ENCODE peak calls at places on chromosomes 7 and 10, in nine cellular contexts. One of them, this sample, is unnamed. For H3K4me1, the result is how much of the 10 kb centered on the place peaks cover.

GRCh38 chr10:45526309-45526708 is 146.3 kb downstream of the ZFAND4 start:
- DNase-seq in CD8-positive, alpha-beta memory T cell: no peak
- DNase-seq in naive thymus-derived CD4-positive, alpha-beta T cell: no peak
- DNase-seq in osteoblast: no peak
- DNase-seq in astrocyte: no peak
- DNase-seq in aorta: no peak
- DNase-seq in IMR-90: no peak
- DNase-seq in upper lobe of right lung: no peak
- DNase-seq in A549: no peak
- DNase-seq in this sample: no peak

GRCh38 chr10:75097666-75098285 is 13.7 kb upstream of the SAMD8 start:
- DNase-seq in naive thymus-derived CD4-positive, alpha-beta T cell: no peak
- DNase-seq in aorta: no peak
- DNase-seq in osteoblast: peak
- DNase-seq in upper lobe of right lung: no peak
- DNase-seq in astrocyte: no peak
- DNase-seq in IMR-90: peak
- DNase-seq in A549: no peak
- DNase-seq in CD8-positive, alpha-beta memory T cell: no peak
- DNase-seq in this sample: no peak

GRCh38 chr7:75963383-75963995 is 30.9 kb downstream of the TMEM120A start:
- DNase-seq in naive thymus-derived CD4-positive, alpha-beta T cell: no peak
- DNase-seq in IMR-90: no peak
- DNase-seq in aorta: no peak
- DNase-seq in osteoblast: peak
- DNase-seq in A549: no peak
- DNase-seq in CD8-positive, alpha-beta memory T cell: no peak
- DNase-seq in upper lobe of right lung: no peak
- DNase-seq in astrocyte: no peak
- DNase-seq in this sample: no peak

GRCh38 chr7:21507627-21508343 is 35.1 kb upstream of the DNAH11 start:
- DNase-seq in aorta: no peak
- DNase-seq in astrocyte: peak
- DNase-seq in osteoblast: no peak
- DNase-seq in IMR-90: peak
- DNase-seq in upper lobe of right lung: no peak
- DNase-seq in naive thymus-derived CD4-positive, alpha-beta T cell: no peak
- DNase-seq in CD8-positive, alpha-beta memory T cell: peak
- DNase-seq in A549: no peak
- DNase-seq in this sample: no peak

GRCh38 chr10:12622016-12622415 is 272.7 kb downstream of the CAMK1D start:
- DNase-seq in A549: no peak
- DNase-seq in astrocyte: no peak
- DNase-seq in upper lobe of right lung: no peak
- DNase-seq in naive thymus-derived CD4-positive, alpha-beta T cell: no peak
- DNase-seq in CD8-positive, alpha-beta memory T cell: no peak
- DNase-seq in aorta: no peak
- DNase-seq in IMR-90: no peak
- DNase-seq in osteoblast: no peak
- DNase-seq in this sample: no peak

GRCh38 chr10:101158101-101159058 is 27.3 kb downstream of the TLX1 start:
- DNase-seq in CD8-positive, alpha-beta memory T cell: no peak
- DNase-seq in aorta: no peak
- DNase-seq in IMR-90: no peak
- DNase-seq in A549: no peak
- DNase-seq in upper lobe of right lung: no peak
- DNase-seq in astrocyte: no peak
- DNase-seq in naive thymus-derived CD4-positive, alpha-beta T cell: no peak
- DNase-seq in osteoblast: no peak
- DNase-seq in this sample: no peak

GRCh38 chr7:122014697-122015096 is 129.4 kb downstream of the AASS start:
- DNase-seq in upper lobe of right lung: no peak
- DNase-seq in astrocyte: no peak
- DNase-seq in CD8-positive, alpha-beta memory T cell: no peak
- DNase-seq in osteoblast: no peak
- DNase-seq in naive thymus-derived CD4-positive, alpha-beta T cell: no peak
- DNase-seq in aorta: no peak
- DNase-seq in IMR-90: no peak
- DNase-seq in A549: no peak
- DNase-seq in this sample: no peak

GRCh38 chr10:26593896-26594295 is 103.6 kb upstream of the PDSS1 start:
- DNase-seq in upper lobe of right lung: no peak
- DNase-seq in naive thymus-derived CD4-positive, alpha-beta T cell: no peak
- DNase-seq in CD8-positive, alpha-beta memory T cell: no peak
- DNase-seq in astrocyte: no peak
- DNase-seq in aorta: no peak
- DNase-seq in osteoblast: no peak
- DNase-seq in IMR-90: no peak
- DNase-seq in A549: no peak
- DNase-seq in this sample: no peak

GRCh38 chr7:68720722-68721121 is 877.6 kb upstream of the AUTS2 start:
- DNase-seq in IMR-90: peak
- DNase-seq in osteoblast: peak
- DNase-seq in aorta: no peak
- DNase-seq in CD8-positive, alpha-beta memory T cell: no peak
- DNase-seq in upper lobe of right lung: no peak
- DNase-seq in astrocyte: peak
- DNase-seq in A549: no peak
- DNase-seq in naive thymus-derived CD4-positive, alpha-beta T cell: no peak
- DNase-seq in this sample: no peak

GRCh38 chr7:89332026-89332425 is 536.5 kb upstream of the TEX47 start:
- DNase-seq in upper lobe of right lung: no peak
- DNase-seq in A549: no peak
- DNase-seq in naive thymus-derived CD4-positive, alpha-beta T cell: no peak
- DNase-seq in astrocyte: no peak
- DNase-seq in aorta: no peak
- DNase-seq in osteoblast: no peak
- DNase-seq in CD8-positive, alpha-beta memory T cell: no peak
- DNase-seq in IMR-90: no peak
- DNase-seq in this sample: no peak

GRCh38 chr7:45103958-45104843 is 7.3 kb downstream of the TBRG4 start:
- DNase-seq in IMR-90: no peak
- DNase-seq in upper lobe of right lung: peak
- DNase-seq in osteoblast: no peak
- DNase-seq in naive thymus-derived CD4-positive, alpha-beta T cell: no peak
- DNase-seq in astrocyte: no peak
- DNase-seq in CD8-positive, alpha-beta memory T cell: no peak
- DNase-seq in A549: no peak
- DNase-seq in aorta: peak
- DNase-seq in this sample: no peak

GRCh38 chr7:103637726-103638125 is 191.7 kb upstream of the SLC26A5 start:
- DNase-seq in upper lobe of right lung: no peak
- DNase-seq in A549: no peak
- DNase-seq in aorta: no peak
- DNase-seq in naive thymus-derived CD4-positive, alpha-beta T cell: no peak
- DNase-seq in IMR-90: peak
- DNase-seq in astrocyte: peak
- DNase-seq in osteoblast: no peak
- DNase-seq in CD8-positive, alpha-beta memory T cell: no peak
- DNase-seq in this sample: no peak
- H3K4me1 ChIP-seq in upper lobe of right lung: under half
- H3K4me1 ChIP-seq in A549: under half
- H3K4me1 ChIP-seq in aorta: under half
- H3K4me1 ChIP-seq in naive thymus-derived CD4-positive, alpha-beta T cell: under half
- H3K4me1 ChIP-seq in IMR-90: under half
- H3K4me1 ChIP-seq in astrocyte: under half
- H3K4me1 ChIP-seq in osteoblast: under half
- H3K4me1 ChIP-seq in CD8-positive, alpha-beta memory T cell: under half
- H3K4me1 ChIP-seq in this sample: half or more

GRCh38 chr10:95266674-95267095 is 24.1 kb downstream of the PDLIM1 start:
- DNase-seq in aorta: no peak
- DNase-seq in naive thymus-derived CD4-positive, alpha-beta T cell: no peak
- DNase-seq in osteoblast: no peak
- DNase-seq in CD8-positive, alpha-beta memory T cell: no peak
- DNase-seq in astrocyte: peak
- DNase-seq in upper lobe of right lung: no peak
- DNase-seq in A549: peak
- DNase-seq in IMR-90: peak
- DNase-seq in this sample: no peak

GRCh38 chr10:95263864-95264226 is 27.0 kb downstream of the PDLIM1 start:
- DNase-seq in naive thymus-derived CD4-positive, alpha-beta T cell: no peak
- DNase-seq in aorta: no peak
- DNase-seq in upper lobe of right lung: no peak
- DNase-seq in A549: no peak
- DNase-seq in astrocyte: no peak
- DNase-seq in osteoblast: peak
- DNase-seq in CD8-positive, alpha-beta memory T cell: no peak
- DNase-seq in IMR-90: no peak
- DNase-seq in this sample: no peak

GRCh38 chr10:95267261-95267660 is 23.5 kb downstream of the PDLIM1 start:
- DNase-seq in IMR-90: no peak
- DNase-seq in aorta: no peak
- DNase-seq in upper lobe of right lung: no peak
- DNase-seq in astrocyte: no peak
- DNase-seq in osteoblast: no peak
- DNase-seq in CD8-positive, alpha-beta memory T cell: no peak
- DNase-seq in naive thymus-derived CD4-positive, alpha-beta T cell: no peak
- DNase-seq in A549: no peak
- DNase-seq in this sample: no peak

GRCh38 chr10:95264227-95265051 is 26.4 kb downstream of the PDLIM1 start:
- DNase-seq in IMR-90: no peak
- DNase-seq in upper lobe of right lung: no peak
- DNase-seq in aorta: no peak
- DNase-seq in naive thymus-derived CD4-positive, alpha-beta T cell: no peak
- DNase-seq in osteoblast: no peak
- DNase-seq in A549: no peak
- DNase-seq in CD8-positive, alpha-beta memory T cell: no peak
- DNase-seq in astrocyte: no peak
- DNase-seq in this sample: no peak

DNA sequence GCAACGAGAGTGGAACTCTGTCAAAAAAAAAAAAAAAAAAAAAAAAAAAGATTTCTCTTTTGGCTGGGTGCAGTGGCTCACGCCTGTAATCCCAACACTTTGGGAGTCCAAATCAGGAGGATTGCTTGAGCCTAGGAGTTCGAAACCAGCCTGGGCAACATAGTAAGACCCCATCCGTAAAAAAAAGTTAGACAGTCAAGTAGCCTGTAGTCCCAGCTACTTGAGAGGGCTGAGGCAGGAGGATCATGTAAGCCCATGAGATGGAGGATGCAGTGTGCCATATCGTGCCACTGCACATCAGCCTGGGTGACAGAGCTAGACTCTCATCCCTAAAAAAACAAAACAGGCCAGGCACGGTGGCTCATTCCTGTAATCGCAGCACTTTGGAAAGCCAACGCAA is 25.2 kb downstream of the PDLIM1 start:
- DNase-seq in osteoblast: no peak
- DNase-seq in IMR-90: no peak
- DNase-seq in A549: no peak
- DNase-seq in CD8-positive, alpha-beta memory T cell: no peak
- DNase-seq in aorta: no peak
- DNase-seq in naive thymus-derived CD4-positive, alpha-beta T cell: no peak
- DNase-seq in upper lobe of right lung: no peak
- DNase-seq in astrocyte: no peak
- DNase-seq in this sample: no peak
- H3K4me1 ChIP-seq in osteoblast: under half
- H3K4me1 ChIP-seq in IMR-90: under half
- H3K4me1 ChIP-seq in A549: half or more
- H3K4me1 ChIP-seq in CD8-positive, alpha-beta memory T cell: under half
- H3K4me1 ChIP-seq in aorta: under half
- H3K4me1 ChIP-seq in naive thymus-derived CD4-positive, alpha-beta T cell: under half
- H3K4me1 ChIP-seq in upper lobe of right lung: half or more
- H3K4me1 ChIP-seq in astrocyte: under half
- H3K4me1 ChIP-seq in this sample: half or more

GRCh38 chr7:98134420-98134819 is 27.8 kb downstream of the LMTK2 start:
- DNase-seq in astrocyte: no peak
- DNase-seq in IMR-90: no peak
- DNase-seq in osteoblast: no peak
- DNase-seq in upper lobe of right lung: no peak
- DNase-seq in aorta: no peak
- DNase-seq in CD8-positive, alpha-beta memory T cell: no peak
- DNase-seq in A549: no peak
- DNase-seq in naive thymus-derived CD4-positive, alpha-beta T cell: no peak
- DNase-seq in this sample: no peak

GRCh38 chr7:98130959-98131358 is 24.3 kb downstream of the LMTK2 start:
- DNase-seq in naive thymus-derived CD4-positive, alpha-beta T cell: no peak
- DNase-seq in CD8-positive, alpha-beta memory T cell: no peak
- DNase-seq in astrocyte: peak
- DNase-seq in A549: no peak
- DNase-seq in aorta: no peak
- DNase-seq in osteoblast: no peak
- DNase-seq in upper lobe of right lung: no peak
- DNase-seq in IMR-90: no peak
- DNase-seq in this sample: no peak

GRCh38 chr7:98133621-98134266 is 27.1 kb downstream of the LMTK2 start:
- DNase-seq in IMR-90: peak
- DNase-seq in aorta: no peak
- DNase-seq in CD8-positive, alpha-beta memory T cell: no peak
- DNase-seq in naive thymus-derived CD4-positive, alpha-beta T cell: no peak
- DNase-seq in A549: no peak
- DNase-seq in astrocyte: peak
- DNase-seq in upper lobe of right lung: no peak
- DNase-seq in osteoblast: peak
- DNase-seq in this sample: no peak

GRCh38 chr7:98135984-98136383 is 29.3 kb downstream of the LMTK2 start:
- DNase-seq in osteoblast: no peak
- DNase-seq in CD8-positive, alpha-beta memory T cell: no peak
- DNase-seq in aorta: no peak
- DNase-seq in naive thymus-derived CD4-positive, alpha-beta T cell: no peak
- DNase-seq in astrocyte: no peak
- DNase-seq in upper lobe of right lung: no peak
- DNase-seq in IMR-90: no peak
- DNase-seq in A549: no peak
- DNase-seq in this sample: no peak

DNA sequence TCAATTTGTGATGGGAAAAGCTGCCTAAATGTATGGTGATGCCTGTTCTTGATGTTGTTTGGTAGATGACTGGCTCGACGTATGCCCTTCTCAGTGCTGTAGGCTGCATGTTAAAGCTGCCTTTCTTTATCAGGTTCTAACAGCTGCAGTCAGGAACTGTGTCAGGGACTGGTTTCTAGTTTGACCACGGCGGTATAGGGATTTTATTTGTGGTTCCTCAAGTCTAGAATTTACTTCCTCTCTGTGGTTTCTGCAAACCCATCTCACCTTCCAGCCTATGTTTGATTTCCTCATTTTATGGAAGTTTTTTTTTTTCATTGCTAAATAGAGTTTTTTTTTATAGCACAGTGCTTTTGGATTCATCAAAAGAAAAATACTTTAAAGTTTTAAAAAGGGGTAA is 26.5 kb downstream of the LMTK2 start:
- DNase-seq in A549: no peak
- DNase-seq in upper lobe of right lung: no peak
- DNase-seq in CD8-positive, alpha-beta memory T cell: peak
- DNase-seq in astrocyte: peak
- DNase-seq in aorta: no peak
- DNase-seq in naive thymus-derived CD4-positive, alpha-beta T cell: peak
- DNase-seq in osteoblast: no peak
- DNase-seq in IMR-90: no peak
- DNase-seq in this sample: no peak
- H3K4me1 ChIP-seq in A549: half or more
- H3K4me1 ChIP-seq in upper lobe of right lung: under half
- H3K4me1 ChIP-seq in CD8-positive, alpha-beta memory T cell: under half
- H3K4me1 ChIP-seq in astrocyte: under half
- H3K4me1 ChIP-seq in aorta: under half
- H3K4me1 ChIP-seq in naive thymus-derived CD4-positive, alpha-beta T cell: under half
- H3K4me1 ChIP-seq in osteoblast: under half
- H3K4me1 ChIP-seq in IMR-90: under half
- H3K4me1 ChIP-seq in this sample: under half

DNA sequence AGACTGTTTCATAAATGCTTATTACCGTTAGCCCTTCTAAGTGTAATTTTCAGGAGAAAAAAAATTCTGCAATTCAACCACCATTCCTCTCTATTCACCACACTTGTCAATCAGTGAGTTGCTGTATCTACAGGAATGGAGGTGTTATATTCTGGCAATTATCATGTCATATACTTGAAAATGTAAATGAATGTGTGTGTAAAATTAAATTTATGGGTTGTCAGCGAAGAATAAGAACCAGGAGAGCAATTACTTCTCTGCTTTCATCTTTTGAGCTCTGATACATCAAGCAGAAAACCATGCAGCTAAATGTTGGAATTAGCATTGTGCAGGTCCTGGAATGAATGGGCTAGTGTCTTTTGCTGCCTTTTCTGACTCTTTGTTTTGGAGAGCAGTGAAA is 207.6 kb downstream of the FOXP2 start:
- DNase-seq in CD8-positive, alpha-beta memory T cell: no peak
- DNase-seq in astrocyte: no peak
- DNase-seq in osteoblast: no peak
- DNase-seq in IMR-90: no peak
- DNase-seq in naive thymus-derived CD4-positive, alpha-beta T cell: no peak
- DNase-seq in A549: no peak
- DNase-seq in upper lobe of right lung: no peak
- DNase-seq in aorta: no peak
- DNase-seq in this sample: no peak
- H3K4me1 ChIP-seq in CD8-positive, alpha-beta memory T cell: under half
- H3K4me1 ChIP-seq in astrocyte: under half
- H3K4me1 ChIP-seq in osteoblast: under half
- H3K4me1 ChIP-seq in IMR-90: under half
- H3K4me1 ChIP-seq in naive thymus-derived CD4-positive, alpha-beta T cell: under half
- H3K4me1 ChIP-seq in A549: under half
- H3K4me1 ChIP-seq in upper lobe of right lung: under half
- H3K4me1 ChIP-seq in aorta: under half
- H3K4me1 ChIP-seq in this sample: under half